ENCODE peak calls at places on chromosomes 13 and 19, in four cellular contexts. G is T-helper 2 cell, K is GM03348, J is NB4. S is an unnamed sample.

GRCh38 chr13:95239293-95239692 is 62.0 kb downstream of the ABCC4 start:
- DNase-seq in K (no peak), G (no peak), J (peak), S (no peak)

GRCh38 chr19:48795055-48795854 is 15.6 kb downstream of the BCAT2 start:
- DNase-seq in J (peak), G (peak), K (peak), S (peak)

GRCh38 chr19:16207490-16208025 is 9.8 kb downstream of the AP1M1 start:
- DNase-seq in K (no peak), G (no peak), J (no peak), S (no peak)

GRCh38 chr19:46859637-46860124 is 1.1 kb upstream of the ARHGAP35 start:
- DNase-seq in J (no peak), K (peak), G (no peak), S (no peak)

GRCh38 chr13:81283062-81283461 is 942.1 kb upstream of the SPRY2 start:
- DNase-seq in G (no peak), J (no peak), K (no peak), S (no peak)

GRCh38 chr19:16834747-16835146 is 5.5 kb downstream of the SIN3B start:
- DNase-seq in G (no peak), K (no peak), J (no peak), S (no peak)

GRCh38 chr19:4877753-4878490 is 10.5 kb upstream of the PLIN3 start:
- DNase-seq in K (no peak), G (no peak), J (no peak), S (no peak)

GRCh38 chr13:23899555-23899954 is 2.3 kb upstream of the C1QTNF9B start:
- DNase-seq in J (peak), K (peak), G (peak), S (no peak)

GRCh38 chr13:111341886-111342285 is 21.4 kb downstream of the TEX29 start:
- DNase-seq in G (no peak), J (no peak), K (no peak), S (no peak)